ENCODE peak calls at places on chromosomes 3 and 15, in four cellular contexts. One of them, this sample, is unnamed.

GRCh38 chr3:48429416-48430358 is at the start of gene PLXNB1:
- DNase-seq in NCI-H1092: peak; percentile 65
- DNase-seq in NCI-H748 treated with DMSO at 0.1 percent for 48 hours: peak; percentile 70
- DNase-seq in fibroblast of villous mesenchyme: peak; percentile 77
- DNase-seq in this sample: peak; percentile 57

GRCh38 chr15:42157981-42158765 is 1.7 kb upstream of the PLA2G4F start:
- DNase-seq in NCI-H1092: no peak
- DNase-seq in fibroblast of villous mesenchyme: peak; percentile 70
- DNase-seq in NCI-H748 treated with DMSO at 0.1 percent for 48 hours: no peak
- DNase-seq in this sample: no peak

GRCh38 chr3:177441813-177442646 is 244.7 kb upstream of the TBL1XR1 start:
- DNase-seq in NCI-H1092: no peak
- DNase-seq in NCI-H748 treated with DMSO at 0.1 percent for 48 hours: no peak
- DNase-seq in fibroblast of villous mesenchyme: peak; percentile 55
- DNase-seq in this sample: no peak

GRCh38 chr3:81716870-81717509 is 44.5 kb downstream of the GBE1 start:
- DNase-seq in fibroblast of villous mesenchyme: peak; percentile 76
- DNase-seq in NCI-H1092: no peak
- DNase-seq in NCI-H748 treated with DMSO at 0.1 percent for 48 hours: peak; percentile 10
- DNase-seq in this sample: peak; percentile 27

GRCh38 chr3:114060906-114061655 is 4.5 kb downstream of the QTRT2 start:
- DNase-seq in NCI-H748 treated with DMSO at 0.1 percent for 48 hours: no peak
- DNase-seq in fibroblast of villous mesenchyme: no peak
- DNase-seq in NCI-H1092: no peak
- DNase-seq in this sample: no peak

GRCh38 chr3:143975549-143976152 is 4.0 kb downstream of the DIPK2A start:
- DNase-seq in NCI-H748 treated with DMSO at 0.1 percent for 48 hours: peak; percentile 18
- DNase-seq in NCI-H1092: no peak
- DNase-seq in fibroblast of villous mesenchyme: peak; percentile 75
- DNase-seq in this sample: no peak

GRCh38 chr3:58659051-58659675 is 7.4 kb downstream of the FAM3D start:
- DNase-seq in fibroblast of villous mesenchyme: peak; percentile 23
- DNase-seq in NCI-H1092: no peak
- DNase-seq in NCI-H748 treated with DMSO at 0.1 percent for 48 hours: no peak
- DNase-seq in this sample: no peak

GRCh38 chr3:189838291-189838690 is 207.1 kb downstream of the TP63 start:
- DNase-seq in fibroblast of villous mesenchyme: no peak
- DNase-seq in NCI-H1092: no peak
- DNase-seq in NCI-H748 treated with DMSO at 0.1 percent for 48 hours: no peak
- DNase-seq in this sample: no peak

GRCh38 chr3:126375835-126376331 is 18.7 kb upstream of the KLF15 start:
- DNase-seq in NCI-H748 treated with DMSO at 0.1 percent for 48 hours: no peak
- DNase-seq in NCI-H1092: no peak
- DNase-seq in fibroblast of villous mesenchyme: no peak
- DNase-seq in this sample: no peak

GRCh38 chr15:69664572-69665326 is 212.1 kb downstream of the RPLP1 start:
- DNase-seq in fibroblast of villous mesenchyme: no peak
- DNase-seq in NCI-H748 treated with DMSO at 0.1 percent for 48 hours: no peak
- DNase-seq in NCI-H1092: peak; percentile 2
- DNase-seq in this sample: peak; percentile 4

GRCh38 chr15:55108858-55109518 is 87.8 kb downstream of the RSL24D1 start:
- DNase-seq in NCI-H748 treated with DMSO at 0.1 percent for 48 hours: peak; percentile 34
- DNase-seq in fibroblast of villous mesenchyme: peak; percentile 40
- DNase-seq in NCI-H1092: peak; percentile 0
- DNase-seq in this sample: peak; percentile 28

GRCh38 chr15:92011611-92012367 is 158.3 kb downstream of the SLCO3A1 start:
- DNase-seq in NCI-H1092: no peak
- DNase-seq in fibroblast of villous mesenchyme: no peak
- DNase-seq in NCI-H748 treated with DMSO at 0.1 percent for 48 hours: no peak
- DNase-seq in this sample: no peak

GRCh38 chr3:139639662-139640061 is 38.1 kb downstream of the NMNAT3 start:
- DNase-seq in NCI-H1092: no peak
- DNase-seq in fibroblast of villous mesenchyme: no peak
- DNase-seq in NCI-H748 treated with DMSO at 0.1 percent for 48 hours: no peak
- DNase-seq in this sample: no peak

GRCh38 chr3:70096376-70097055 is 97.0 kb downstream of the SAMMSON start:
- DNase-seq in NCI-H1092: no peak
- DNase-seq in NCI-H748 treated with DMSO at 0.1 percent for 48 hours: no peak
- DNase-seq in fibroblast of villous mesenchyme: no peak
- DNase-seq in this sample: no peak

GRCh38 chr15:97521894-97522293 is 438.6 kb upstream of the ARRDC4 start:
- DNase-seq in NCI-H748 treated with DMSO at 0.1 percent for 48 hours: no peak
- DNase-seq in NCI-H1092: no peak
- DNase-seq in fibroblast of villous mesenchyme: no peak
- DNase-seq in this sample: no peak

GRCh38 chr15:75455982-75456531 is 4.6 kb upstream of the SIN3A start:
- DNase-seq in NCI-H1092: no peak
- DNase-seq in NCI-H748 treated with DMSO at 0.1 percent for 48 hours: peak; percentile 11
- DNase-seq in fibroblast of villous mesenchyme: peak; percentile 55
- DNase-seq in this sample: peak; percentile 47

GRCh38 chr3:46935168-46935858 is 41.2 kb downstream of the CCDC12 start:
- DNase-seq in fibroblast of villous mesenchyme: peak; percentile 98
- DNase-seq in NCI-H748 treated with DMSO at 0.1 percent for 48 hours: no peak
- DNase-seq in NCI-H1092: no peak
- DNase-seq in this sample: no peak

GRCh38 chr15:69573815-69574472 is 121.3 kb downstream of the RPLP1 start:
- DNase-seq in fibroblast of villous mesenchyme: no peak
- DNase-seq in NCI-H748 treated with DMSO at 0.1 percent for 48 hours: no peak
- DNase-seq in NCI-H1092: no peak
- DNase-seq in this sample: no peak

GRCh38 chr15:66581972-66582537 is 16.3 kb upstream of the LCTL start:
- DNase-seq in NCI-H748 treated with DMSO at 0.1 percent for 48 hours: no peak
- DNase-seq in NCI-H1092: no peak
- DNase-seq in fibroblast of villous mesenchyme: peak; percentile 23
- DNase-seq in this sample: no peak

GRCh38 chr15:60912984-60913697 is 316.0 kb downstream of the RORA start:
- DNase-seq in fibroblast of villous mesenchyme: no peak
- DNase-seq in NCI-H748 treated with DMSO at 0.1 percent for 48 hours: no peak
- DNase-seq in NCI-H1092: no peak
- DNase-seq in this sample: no peak

GRCh38 chr3:24387493-24387892 is 107.2 kb downstream of the THRB start:
- DNase-seq in NCI-H748 treated with DMSO at 0.1 percent for 48 hours: no peak
- DNase-seq in NCI-H1092: no peak
- DNase-seq in fibroblast of villous mesenchyme: no peak
- DNase-seq in this sample: no peak

GRCh38 chr3:184441202-184441900 is 61.5 kb downstream of the CHRD start:
- DNase-seq in fibroblast of villous mesenchyme: no peak
- DNase-seq in NCI-H748 treated with DMSO at 0.1 percent for 48 hours: no peak
- DNase-seq in NCI-H1092: no peak
- DNase-seq in this sample: no peak

GRCh38 chr3:120793601-120794000 is 51.1 kb downstream of the GTF2E1 start:
- DNase-seq in NCI-H1092: no peak
- DNase-seq in fibroblast of villous mesenchyme: peak; percentile 18
- DNase-seq in NCI-H748 treated with DMSO at 0.1 percent for 48 hours: no peak
- DNase-seq in this sample: no peak

GRCh38 chr3:189311521-189311920 is 139.8 kb downstream of the TPRG1 start:
- DNase-seq in NCI-H1092: no peak
- DNase-seq in NCI-H748 treated with DMSO at 0.1 percent for 48 hours: no peak
- DNase-seq in fibroblast of villous mesenchyme: no peak
- DNase-seq in this sample: no peak

GRCh38 chr3:186849392-186849975 is 7.0 kb downstream of the ADIPOQ start:
- DNase-seq in fibroblast of villous mesenchyme: peak; percentile 38
- DNase-seq in NCI-H1092: peak; percentile 26
- DNase-seq in NCI-H748 treated with DMSO at 0.1 percent for 48 hours: peak; percentile 4
- DNase-seq in this sample: no peak

GRCh38 chr15:94348084-94348483 is 116.7 kb downstream of the MCTP2 start:
- DNase-seq in NCI-H1092: no peak
- DNase-seq in fibroblast of villous mesenchyme: no peak
- DNase-seq in NCI-H748 treated with DMSO at 0.1 percent for 48 hours: no peak
- DNase-seq in this sample: no peak

GRCh38 chr3:185789891-185790830 is 34.7 kb downstream of the IGF2BP2 start:
- DNase-seq in NCI-H748 treated with DMSO at 0.1 percent for 48 hours: no peak
- DNase-seq in fibroblast of villous mesenchyme: no peak
- DNase-seq in NCI-H1092: no peak
- DNase-seq in this sample: no peak

GRCh38 chr15:84926491-84927220 is 42.2 kb downstream of the SLC28A1 start:
- DNase-seq in NCI-H1092: no peak
- DNase-seq in NCI-H748 treated with DMSO at 0.1 percent for 48 hours: no peak
- DNase-seq in fibroblast of villous mesenchyme: no peak
- DNase-seq in this sample: no peak

GRCh38 chr15:56249080-56249479 is 5.4 kb upstream of the RFX7 start:
- DNase-seq in fibroblast of villous mesenchyme: peak; percentile 61
- DNase-seq in NCI-H748 treated with DMSO at 0.1 percent for 48 hours: no peak
- DNase-seq in NCI-H1092: peak; percentile 2
- DNase-seq in this sample: no peak